ENCODE peak calls at places on chromosomes 11 and 22, in six cellular contexts. One of them, this sample, is unnamed.

GRCh38 chr11:19332476-19332875 is 91.7 kb upstream of the E2F8 start:
- DNase-seq in ovary: no peak
- DNase-seq in gastrocnemius medialis: no peak
- DNase-seq in heart left ventricle: no peak
- DNase-seq in body of pancreas: no peak
- DNase-seq in A549: no peak
- DNase-seq in this sample: no peak

GRCh38 chr22:19709063-19709769 is 5.1 kb upstream of the SEPTIN5 start:
- DNase-seq in ovary: no peak
- DNase-seq in gastrocnemius medialis: peak; percentile 76
- DNase-seq in heart left ventricle: peak; percentile 62
- DNase-seq in body of pancreas: no peak
- DNase-seq in A549: no peak
- DNase-seq in this sample: no peak

GRCh38 chr22:33859311-33859710 is 61.0 kb downstream of the LARGE1 start:
- DNase-seq in ovary: no peak
- DNase-seq in gastrocnemius medialis: no peak
- DNase-seq in heart left ventricle: no peak
- DNase-seq in body of pancreas: no peak
- DNase-seq in A549: no peak
- DNase-seq in this sample: no peak

GRCh38 chr22:21818487-21819182 is 48.8 kb downstream of the MAPK1 start:
- DNase-seq in ovary: no peak
- DNase-seq in gastrocnemius medialis: no peak
- DNase-seq in heart left ventricle: no peak
- DNase-seq in body of pancreas: no peak
- DNase-seq in A549: no peak
- DNase-seq in this sample: no peak

GRCh38 chr11:120774591-120775386 is 249.1 kb upstream of the TBCEL start:
- DNase-seq in ovary: no peak
- DNase-seq in gastrocnemius medialis: no peak
- DNase-seq in heart left ventricle: no peak
- DNase-seq in body of pancreas: no peak
- DNase-seq in A549: no peak
- DNase-seq in this sample: no peak

GRCh38 chr22:43561421-43562178 is 149.8 kb downstream of the MPPED1 start:
- DNase-seq in ovary: no peak
- DNase-seq in gastrocnemius medialis: no peak
- DNase-seq in heart left ventricle: no peak
- DNase-seq in body of pancreas: no peak
- DNase-seq in A549: no peak
- DNase-seq in this sample: no peak

GRCh38 chr11:33869511-33870422 is 22.1 kb downstream of the LMO2 start:
- DNase-seq in ovary: peak; percentile 43
- DNase-seq in gastrocnemius medialis: peak; percentile 31
- DNase-seq in heart left ventricle: peak; percentile 62
- DNase-seq in body of pancreas: peak; percentile 22
- DNase-seq in A549: no peak
- DNase-seq in this sample: no peak

GRCh38 chr11:87454246-87454645 is 416.5 kb downstream of the TMEM135 start:
- DNase-seq in ovary: no peak
- DNase-seq in gastrocnemius medialis: no peak
- DNase-seq in heart left ventricle: no peak
- DNase-seq in body of pancreas: peak; percentile 18
- DNase-seq in A549: no peak
- DNase-seq in this sample: no peak

GRCh38 chr22:24554316-24555159 is at the start of gene GUCD1:
- DNase-seq in ovary: no peak
- DNase-seq in gastrocnemius medialis: peak; percentile 27
- DNase-seq in heart left ventricle: peak; percentile 34
- DNase-seq in body of pancreas: no peak
- DNase-seq in A549: no peak
- DNase-seq in this sample: no peak

GRCh38 chr11:33724644-33725035 is 11.6 kb downstream of the CD59 start:
- DNase-seq in ovary: no peak
- DNase-seq in gastrocnemius medialis: peak; percentile 79
- DNase-seq in heart left ventricle: no peak
- DNase-seq in body of pancreas: no peak
- DNase-seq in A549: no peak
- DNase-seq in this sample: no peak

GRCh38 chr11:36215688-36216050 is 73.6 kb downstream of the COMMD9 start:
- DNase-seq in ovary: no peak
- DNase-seq in gastrocnemius medialis: no peak
- DNase-seq in heart left ventricle: no peak
- DNase-seq in body of pancreas: no peak
- DNase-seq in A549: no peak
- DNase-seq in this sample: no peak

GRCh38 chr22:24938741-24939341 is 7.7 kb downstream of the LHFPL7 start:
- DNase-seq in ovary: no peak
- DNase-seq in gastrocnemius medialis: no peak
- DNase-seq in heart left ventricle: no peak
- DNase-seq in body of pancreas: peak; percentile 41
- DNase-seq in A549: peak; percentile 40
- DNase-seq in this sample: no peak

GRCh38 chr22:20953668-20954500 is 13.2 kb upstream of the AIFM3 start:
- DNase-seq in ovary: no peak
- DNase-seq in gastrocnemius medialis: no peak
- DNase-seq in heart left ventricle: no peak
- DNase-seq in body of pancreas: peak; percentile 32
- DNase-seq in A549: no peak
- DNase-seq in this sample: no peak

GRCh38 chr11:9089636-9090035 is 1.8 kb downstream of the SCUBE2 start:
- DNase-seq in ovary: no peak
- DNase-seq in gastrocnemius medialis: no peak
- DNase-seq in heart left ventricle: no peak
- DNase-seq in body of pancreas: no peak
- DNase-seq in A549: no peak
- DNase-seq in this sample: no peak

GRCh38 chr11:121249039-121249663 is 43.4 kb upstream of the SC5D start:
- DNase-seq in ovary: peak; percentile 60
- DNase-seq in gastrocnemius medialis: no peak
- DNase-seq in heart left ventricle: no peak
- DNase-seq in body of pancreas: no peak
- DNase-seq in A549: peak; percentile 31
- DNase-seq in this sample: no peak

GRCh38 chr22:20644071-20644642 is 129.8 kb upstream of the SERPIND1 start:
- DNase-seq in ovary: no peak
- DNase-seq in gastrocnemius medialis: no peak
- DNase-seq in heart left ventricle: no peak
- DNase-seq in body of pancreas: no peak
- DNase-seq in A549: no peak
- DNase-seq in this sample: no peak

GRCh38 chr22:45336971-45337431 is 27.3 kb downstream of the FAM118A start:
- DNase-seq in ovary: peak; percentile 88
- DNase-seq in gastrocnemius medialis: peak; percentile 60
- DNase-seq in heart left ventricle: peak; percentile 81
- DNase-seq in body of pancreas: peak; percentile 28
- DNase-seq in A549: no peak
- DNase-seq in this sample: peak; percentile 62

GRCh38 chr22:23223566-23224317 is 43.4 kb downstream of the BCR start:
- DNase-seq in ovary: no peak
- DNase-seq in gastrocnemius medialis: no peak
- DNase-seq in heart left ventricle: peak; percentile 51
- DNase-seq in body of pancreas: no peak
- DNase-seq in A549: no peak
- DNase-seq in this sample: no peak

GRCh38 chr11:104343578-104343977 is 179.6 kb upstream of the PDGFD start:
- DNase-seq in ovary: no peak
- DNase-seq in gastrocnemius medialis: no peak
- DNase-seq in heart left ventricle: no peak
- DNase-seq in body of pancreas: no peak
- DNase-seq in A549: peak; percentile 0
- DNase-seq in this sample: no peak

GRCh38 chr22:23862103-23862502 is 4.4 kb downstream of the SLC2A11 start:
- DNase-seq in ovary: peak; percentile 45
- DNase-seq in gastrocnemius medialis: no peak
- DNase-seq in heart left ventricle: no peak
- DNase-seq in body of pancreas: peak; percentile 38
- DNase-seq in A549: peak; percentile 52
- DNase-seq in this sample: no peak

GRCh38 chr11:6608726-6609501 is 3.1 kb downstream of the TAF10 start:
- DNase-seq in ovary: no peak
- DNase-seq in gastrocnemius medialis: no peak
- DNase-seq in heart left ventricle: no peak
- DNase-seq in body of pancreas: no peak
- DNase-seq in A549: no peak
- DNase-seq in this sample: no peak

GRCh38 chr11:77207618-77208313 is 79.7 kb downstream of the MYO7A start:
- DNase-seq in ovary: peak; percentile 26
- DNase-seq in gastrocnemius medialis: no peak
- DNase-seq in heart left ventricle: no peak
- DNase-seq in body of pancreas: no peak
- DNase-seq in A549: no peak
- DNase-seq in this sample: no peak

GRCh38 chr22:49887716-49888115 is 30.5 kb downstream of the ALG12 start:
- DNase-seq in ovary: no peak
- DNase-seq in gastrocnemius medialis: no peak
- DNase-seq in heart left ventricle: no peak
- DNase-seq in body of pancreas: no peak
- DNase-seq in A549: no peak
- DNase-seq in this sample: no peak
- H3K9me3 ChIP-seq in ovary: no peaks in the 10 kb centered on the region
- H3K9me3 ChIP-seq in gastrocnemius medialis: no peaks in the 10 kb centered on the region
- H3K9me3 ChIP-seq in heart left ventricle: no peaks in the 10 kb centered on the region
- H3K9me3 ChIP-seq in body of pancreas: no peaks in the 10 kb centered on the region
- H3K9me3 ChIP-seq in A549: no peaks in the 10 kb centered on the region
- H3K9me3 ChIP-seq in this sample: peaks cover 14% of the 10 kb centered on the region

DNA sequence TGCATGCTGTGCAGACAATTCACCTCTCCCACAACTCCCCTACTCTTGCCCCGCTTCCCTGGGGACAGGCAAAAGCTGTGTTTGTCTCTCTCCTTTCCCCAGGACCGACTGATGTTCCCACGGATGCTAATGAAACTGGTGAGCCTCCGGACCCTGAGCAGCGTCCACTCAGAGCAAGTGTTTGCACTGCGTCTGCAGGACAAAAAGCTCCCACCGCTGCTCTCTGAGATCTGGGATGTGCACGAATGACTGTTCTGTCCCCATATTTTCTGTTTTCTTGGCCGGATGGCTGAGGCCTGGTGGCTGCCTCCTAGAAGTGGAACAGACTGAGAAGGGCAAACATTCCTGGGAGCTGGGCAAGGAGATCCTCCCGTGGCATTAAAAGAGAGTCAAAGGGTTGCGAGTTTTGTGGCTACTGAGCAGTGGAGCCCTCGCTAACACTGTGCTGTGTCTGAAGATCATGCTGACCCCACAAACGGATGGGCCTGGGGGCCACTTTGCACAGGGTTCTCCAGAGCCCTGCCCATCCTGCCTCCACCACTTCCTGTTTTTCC is 1.4 kb upstream of the MADD start:
- DNase-seq in ovary: no peak
- DNase-seq in gastrocnemius medialis: no peak
- DNase-seq in heart left ventricle: no peak
- DNase-seq in body of pancreas: no peak
- DNase-seq in A549: no peak
- DNase-seq in this sample: no peak
- TF ChIP-seq POLR2A in ovary: no peak
- TF ChIP-seq POLR2A in gastrocnemius medialis: no peak
- TF ChIP-seq POLR2A in heart left ventricle: peak; percentile 6
- TF ChIP-seq POLR2A in body of pancreas: no peak
- TF ChIP-seq POLR2A in A549: no peak
- TF ChIP-seq POLR2A in this sample: no peak

GRCh38 chr11:110837535-110838127 is 125.4 kb upstream of the ARHGAP20 start:
- DNase-seq in ovary: no peak
- DNase-seq in gastrocnemius medialis: no peak
- DNase-seq in heart left ventricle: no peak
- DNase-seq in body of pancreas: no peak
- DNase-seq in A549: no peak
- DNase-seq in this sample: no peak

GRCh38 chr11:110833033-110833484 is 120.8 kb upstream of the ARHGAP20 start:
- DNase-seq in ovary: no peak
- DNase-seq in gastrocnemius medialis: no peak
- DNase-seq in heart left ventricle: no peak
- DNase-seq in body of pancreas: no peak
- DNase-seq in A549: no peak
- DNase-seq in this sample: no peak

GRCh38 chr11:110835103-110835502 is 122.9 kb upstream of the ARHGAP20 start:
- DNase-seq in ovary: no peak
- DNase-seq in gastrocnemius medialis: no peak
- DNase-seq in heart left ventricle: no peak
- DNase-seq in body of pancreas: no peak
- DNase-seq in A549: no peak
- DNase-seq in this sample: no peak

DNA sequence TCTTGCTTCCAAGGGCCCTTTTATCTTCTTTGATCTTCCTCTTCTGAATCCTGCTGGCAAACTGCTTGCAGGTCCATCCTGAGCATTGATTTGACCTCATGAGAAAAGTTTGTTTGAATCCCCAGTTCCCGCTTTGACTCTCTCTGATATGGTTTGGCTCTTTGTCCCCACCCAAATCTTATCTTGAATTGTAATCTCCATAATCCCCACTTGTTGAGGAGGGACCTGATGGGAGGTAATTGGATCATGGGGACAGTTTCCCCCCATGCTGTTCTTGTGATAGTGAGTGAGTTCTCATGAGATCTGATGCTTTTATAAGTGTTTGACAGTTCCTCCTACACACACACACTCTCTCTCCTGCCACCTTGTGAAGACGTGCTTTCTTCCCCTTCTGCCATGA is 126.6 kb upstream of the ARHGAP20 start:
- DNase-seq in ovary: no peak
- DNase-seq in gastrocnemius medialis: no peak
- DNase-seq in heart left ventricle: no peak
- DNase-seq in body of pancreas: no peak
- DNase-seq in A549: no peak
- DNase-seq in this sample: no peak
- H3K9me3 ChIP-seq in ovary: no peaks in the 10 kb centered on the region
- H3K9me3 ChIP-seq in gastrocnemius medialis: no peaks in the 10 kb centered on the region
- H3K9me3 ChIP-seq in heart left ventricle: no peaks in the 10 kb centered on the region
- H3K9me3 ChIP-seq in body of pancreas: no peaks in the 10 kb centered on the region
- H3K9me3 ChIP-seq in A549: no peaks in the 10 kb centered on the region
- H3K9me3 ChIP-seq in this sample: no peaks in the 10 kb centered on the region

DNA sequence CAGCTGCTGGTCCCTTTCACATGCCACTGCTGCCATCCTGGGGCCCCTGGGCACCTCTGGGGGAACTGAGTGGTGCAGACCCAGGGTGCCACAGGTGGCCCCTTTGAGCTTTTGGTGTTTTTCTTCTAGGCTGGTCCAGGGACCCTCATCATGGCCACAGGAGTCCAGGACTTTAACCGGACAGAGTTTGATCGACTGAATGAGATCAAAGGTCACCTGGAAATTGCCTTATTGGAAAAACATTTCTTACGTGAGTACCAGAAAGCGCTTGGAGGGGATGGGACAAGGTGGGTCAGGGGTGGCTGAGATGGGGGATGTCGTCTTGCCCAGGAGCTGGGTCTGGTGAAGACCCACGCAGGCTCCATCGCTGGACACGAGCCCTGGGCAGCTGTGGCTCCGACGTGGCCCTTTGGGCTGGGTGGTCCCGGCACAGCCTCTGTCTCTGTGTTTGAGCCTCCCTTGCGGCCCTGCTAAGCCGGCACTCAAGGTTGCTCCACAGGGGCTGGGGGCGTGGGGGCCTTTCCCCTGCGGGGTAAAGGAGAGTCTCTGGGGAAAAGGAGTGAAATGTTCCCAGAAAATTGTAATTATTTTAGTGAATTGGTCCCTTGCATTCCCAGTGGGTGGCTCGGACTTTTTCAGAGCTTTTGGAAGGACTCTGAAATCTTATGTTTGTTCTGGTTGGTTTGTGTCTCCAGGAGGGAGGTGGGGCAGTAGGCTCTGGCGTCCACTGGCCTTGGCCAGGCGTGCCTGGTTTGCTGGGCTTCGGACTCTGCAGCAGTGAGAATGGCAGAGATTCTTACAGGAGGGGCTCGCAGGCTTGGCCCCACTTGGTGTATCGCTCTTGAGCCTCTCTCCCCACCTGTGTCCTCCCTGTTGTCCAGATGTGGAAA is 17.8 kb downstream of the GRAMD4 start:
- DNase-seq in ovary: no peak
- DNase-seq in gastrocnemius medialis: no peak
- DNase-seq in heart left ventricle: no peak
- DNase-seq in body of pancreas: no peak
- DNase-seq in A549: no peak
- DNase-seq in this sample: no peak
- TF ChIP-seq POLR2A in ovary: no peak
- TF ChIP-seq POLR2A in gastrocnemius medialis: no peak
- TF ChIP-seq POLR2A in heart left ventricle: no peak
- TF ChIP-seq POLR2A in body of pancreas: no peak
- TF ChIP-seq POLR2A in A549: no peak
- TF ChIP-seq POLR2A in this sample: no peak

This sample was measured in tibial nerve.